ENCODE peak calls at places on chromosome 13, in five cellular contexts. N is HepG2, B is GM12878, O is K562, P is SK-N-SH. E is an unnamed sample. For H4K20me1, the result is how much of the 10 kb centered on the place peaks cover.

GRCh38 chr13:61286148-61286745 is 129.4 kb downstream of the PCDH20 start:
- DNase-seq in N (peak), B (no peak), O (peak), P (peak), E (peak)

GRCh38 chr13:113162783-113163685 is 4.6 kb downstream of the PROZ start:
- DNase-seq in N (no peak), B (no peak), O (no peak), P (no peak), E (no peak)

GRCh38 chr13:22220186-22221160 is 549.6 kb downstream of the FGF9 start:
- DNase-seq in N (no peak), B (no peak), O (no peak), P (peak), E (no peak)

GRCh38 chr13:29754486-29754806 is 96.0 kb downstream of the UBL3 start:
- DNase-seq in N (peak), B (no peak), O (no peak), P (no peak), E (peak)

GRCh38 chr13:108494991-108495661 is 134.3 kb upstream of the MYO16 start:
- DNase-seq in N (no peak), B (no peak), O (no peak), P (peak), E (no peak)

GRCh38 chr13:79874396-79875360 is 393.7 kb downstream of the NDFIP2 start:
- DNase-seq in N (no peak), B (no peak), O (no peak), P (no peak), E (no peak)

GRCh38 chr13:98999635-98999952 is 21.7 kb upstream of the DOCK9 start:
- DNase-seq in N (no peak), B (no peak), O (no peak), P (no peak), E (no peak)

GRCh38 chr13:52374389-52374788 is 31.6 kb downstream of the THSD1 start:
- DNase-seq in N (no peak), B (no peak), O (no peak), P (no peak), E (no peak)

DNA sequence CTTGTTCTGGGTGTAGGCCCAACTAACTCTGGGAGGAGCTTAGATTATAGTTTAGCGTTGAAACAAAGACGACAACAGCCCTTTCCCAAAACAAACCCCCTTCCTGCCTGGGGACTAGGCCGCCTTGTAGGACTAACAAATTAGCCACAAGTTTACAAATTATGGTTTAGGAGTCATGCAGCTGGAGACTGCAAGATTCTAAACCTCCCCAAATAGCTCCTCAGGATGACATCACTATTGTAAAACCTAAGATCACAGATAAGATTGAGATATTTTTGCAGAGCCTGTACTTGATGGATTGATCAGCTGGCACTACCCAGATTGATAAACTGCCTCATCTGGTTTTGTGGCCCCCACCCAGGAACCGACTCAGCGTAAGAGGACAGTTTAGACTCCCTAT is 2.3 kb upstream of the SLC25A15 start:
- DNase-seq in N (no peak), B (no peak), O (no peak), P (no peak), E (no peak)
- H3K27ac ChIP-seq in N (peak), B (no peak), O (peak), P (no peak), E (no peak)

GRCh38 chr13:36999054-36999927 is at the start of gene ALG5:
- DNase-seq in N (peak), B (peak), O (peak), P (peak), E (peak)

GRCh38 chr13:36997716-36998427 is 1.3 kb downstream of the ALG5 start:
- DNase-seq in N (no peak), B (no peak), O (no peak), P (no peak), E (no peak)

GRCh38 chr13:37001921-37002250 is 1.3 kb downstream of the EXOSC8 start:
- DNase-seq in N (no peak), B (no peak), O (no peak), P (no peak), E (no peak)

DNA sequence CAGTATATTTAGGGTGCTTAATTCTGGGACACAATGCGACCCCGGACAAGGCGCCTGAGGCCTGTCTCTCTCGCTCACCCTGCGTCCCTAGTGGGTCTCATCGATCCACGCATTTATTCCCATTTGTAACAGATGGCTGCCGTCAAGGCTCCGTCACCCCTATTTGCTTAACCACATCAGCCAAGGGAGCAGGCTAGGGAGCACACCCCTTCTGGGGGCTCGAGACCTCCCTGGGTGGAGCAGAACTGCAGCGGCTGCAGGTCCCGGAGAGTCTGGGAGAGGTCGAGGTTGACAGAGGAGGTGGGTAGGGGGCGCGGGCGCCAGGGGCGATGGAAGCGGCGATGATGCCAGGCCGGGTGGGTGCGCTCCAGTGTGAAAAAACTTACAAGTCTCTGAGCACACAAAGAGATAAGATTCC is 507 bp downstream of the ALG5 start:
- DNase-seq in N (no peak), B (no peak), O (peak), P (peak), E (no peak)
- H4K20me1 ChIP-seq in N (under half), B (under half), O (under half), P (under half), E (under half)

GRCh38 chr13:37647038-37647650 is 48.6 kb upstream of the POSTN start:
- DNase-seq in N (no peak), B (no peak), O (no peak), P (no peak), E (no peak)
- TF ChIP-seq ZBTB33 in N (no peak), B (no peak), O (no peak), P (no peak), E (no peak)

DNA sequence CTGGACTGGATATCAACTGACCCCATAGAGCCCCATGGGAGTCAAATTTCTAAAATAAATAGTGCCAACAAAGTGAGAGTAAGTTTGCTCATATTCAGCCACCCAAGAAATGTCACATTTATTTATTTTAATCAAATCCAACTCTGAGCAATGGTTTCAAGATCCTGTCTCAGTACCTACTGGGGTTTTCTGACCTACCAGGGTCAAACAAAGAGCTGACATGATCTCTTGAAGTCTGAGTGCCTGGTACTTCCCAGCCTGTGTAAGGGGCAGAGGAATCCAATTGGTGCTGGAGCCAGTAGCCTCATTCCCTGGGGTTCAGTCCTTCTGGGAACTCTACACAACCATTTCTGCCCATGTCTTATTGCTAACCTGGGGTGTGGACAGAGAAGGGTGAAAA is 104.7 kb upstream of the SERP2 start:
- DNase-seq in N (no peak), B (no peak), O (no peak), P (no peak), E (no peak)
- H3K27ac ChIP-seq in N (no peak), B (no peak), O (no peak), P (no peak), E (no peak)

GRCh38 chr13:27632648-27633047 is 11.0 kb downstream of the POLR1D start:
- DNase-seq in N (no peak), B (no peak), O (no peak), P (no peak), E (no peak)
- H4K20me1 ChIP-seq in N (under half), B (under half), O (under half), P (half or more), E (under half)

GRCh38 chr13:74145249-74145970 is 11.2 kb upstream of the KLF12 start:
- DNase-seq in N (no peak), B (no peak), O (no peak), P (peak), E (no peak)
- TF ChIP-seq ZBTB33 in N (no peak), B (no peak), O (no peak), P (no peak), E (no peak)

E was measured in HCT116.